ENCODE peak calls at places on chromosome 21, in nine cellular contexts. F is left ventricle myocardium inferior, W is fibroblast of lung, H is uterus, C is endothelial cell, Y is suprapubic skin, I is IMR-90, Z is lung, N is MM.1S. D is an unnamed sample.

GRCh38 chr21:41957991-41958766 is 4.4 kb upstream of the C2CD2 start:
- DNase-seq in F (peak), W (peak), H (peak), C (no peak), Y (no peak), I (peak), Z (peak), N (no peak), D (no peak)

GRCh38 chr21:43331962-43332458 is 94.9 kb downstream of the SIK1 start:
- DNase-seq in F (no peak), W (peak), H (no peak), C (no peak), Y (no peak), I (peak), Z (no peak), N (no peak), D (no peak)

GRCh38 chr21:37017951-37018679 is 11.6 kb downstream of the RIPPLY3 start:
- DNase-seq in F (no peak), W (no peak), H (no peak), C (no peak), Y (no peak), I (no peak), Z (no peak), N (no peak), D (no peak)

GRCh38 chr21:44919913-44920693 is 596 bp downstream of the ITGB2 start:
- DNase-seq in F (peak), W (no peak), H (no peak), C (no peak), Y (no peak), I (no peak), Z (no peak), N (no peak), D (no peak)

GRCh38 chr21:41956926-41957729 is 3.3 kb upstream of the C2CD2 start:
- DNase-seq in F (no peak), W (peak), H (no peak), C (no peak), Y (peak), I (peak), Z (no peak), N (no peak), D (no peak)

GRCh38 chr21:29133796-29134195 is 3.4 kb downstream of the MAP3K7CL start:
- DNase-seq in F (no peak), W (peak), H (no peak), C (no peak), Y (no peak), I (no peak), Z (no peak), N (no peak), D (no peak)

GRCh38 chr21:33587792-33588484 is 546 bp downstream of the DONSON start:
- DNase-seq in F (no peak), W (peak), H (peak), C (peak), Y (peak), I (peak), Z (no peak), N (peak), D (peak)

GRCh38 chr21:14877581-14878228 is 187.1 kb downstream of the NRIP1 start:
- DNase-seq in F (no peak), W (peak), H (no peak), C (no peak), Y (no peak), I (peak), Z (no peak), N (no peak), D (no peak)

GRCh38 chr21:14086553-14086952 is 124.2 kb downstream of the LIPI start:
- DNase-seq in F (no peak), W (no peak), H (no peak), C (no peak), Y (no peak), I (no peak), Z (no peak), N (no peak), D (no peak)

GRCh38 chr21:27036736-27037301 is 69.9 kb upstream of the ADAMTS5 start:
- DNase-seq in F (no peak), W (no peak), H (no peak), C (no peak), Y (no peak), I (peak), Z (no peak), N (no peak), D (no peak)

GRCh38 chr21:15445327-15445726 is 284.5 kb upstream of the USP25 start:
- DNase-seq in F (no peak), W (no peak), H (no peak), C (no peak), Y (no peak), I (no peak), Z (no peak), N (no peak), D (no peak)

GRCh38 chr21:33345751-33346238 is 21.0 kb downstream of the IFNAR1 start:
- DNase-seq in F (no peak), W (no peak), H (no peak), C (no peak), Y (no peak), I (no peak), Z (no peak), N (no peak), D (no peak)

GRCh38 chr21:33998402-33998801 is 75.0 kb upstream of the MRPS6 start:
- DNase-seq in F (no peak), W (peak), H (no peak), C (no peak), Y (no peak), I (no peak), Z (no peak), N (no peak), D (no peak)

GRCh38 chr21:37244506-37245083 is 22.5 kb downstream of the VPS26C start:
- DNase-seq in F (no peak), W (peak), H (no peak), C (no peak), Y (no peak), I (no peak), Z (no peak), N (no peak), D (peak)

GRCh38 chr21:28986677-28987076 is 6.0 kb downstream of the LTN1 start:
- DNase-seq in F (no peak), W (no peak), H (no peak), C (no peak), Y (no peak), I (no peak), Z (no peak), N (no peak), D (no peak)

GRCh38 chr21:39208624-39209333 is 25.5 kb upstream of the PSMG1 start:
- DNase-seq in F (no peak), W (no peak), H (no peak), C (no peak), Y (no peak), I (peak), Z (no peak), N (no peak), D (no peak)

GRCh38 chr21:42666023-42666747 is 12.8 kb downstream of the PDE9A start:
- DNase-seq in F (no peak), W (no peak), H (no peak), C (no peak), Y (no peak), I (no peak), Z (no peak), N (no peak), D (peak)

GRCh38 chr21:44405948-44406872 is 49.1 kb upstream of the LRRC3 start:
- DNase-seq in F (no peak), W (peak), H (no peak), C (no peak), Y (no peak), I (no peak), Z (no peak), N (no peak), D (no peak)

GRCh38 chr21:43829575-43830119 is 35.4 kb upstream of the AGPAT3 start:
- DNase-seq in F (no peak), W (no peak), H (no peak), C (no peak), Y (no peak), I (no peak), Z (no peak), N (no peak), D (no peak)

GRCh38 chr21:43361127-43361492 is 65.8 kb downstream of the SIK1 start:
- DNase-seq in F (peak), W (no peak), H (no peak), C (no peak), Y (no peak), I (peak), Z (no peak), N (peak), D (peak)

GRCh38 chr21:44616591-44616926 is 4.7 kb downstream of the KRTAP10-8 start:
- DNase-seq in F (no peak), W (no peak), H (no peak), C (no peak), Y (no peak), I (no peak), Z (no peak), N (no peak), D (no peak)

GRCh38 chr21:37917612-37918011 is 1.4 kb upstream of the KCNJ6 start:
- DNase-seq in F (no peak), W (peak), H (no peak), C (no peak), Y (no peak), I (peak), Z (no peak), N (no peak), D (no peak)

GRCh38 chr21:32812035-32812434 is 40.5 kb upstream of the PAXBP1 start:
- DNase-seq in F (peak), W (peak), H (no peak), C (no peak), Y (no peak), I (peak), Z (no peak), N (no peak), D (no peak)

GRCh38 chr21:44421901-44422840 is 33.1 kb upstream of the LRRC3 start:
- DNase-seq in F (peak), W (no peak), H (no peak), C (no peak), Y (peak), I (no peak), Z (no peak), N (no peak), D (no peak)

GRCh38 chr21:17045214-17045835 is 467.5 kb upstream of the CXADR start:
- DNase-seq in F (no peak), W (peak), H (no peak), C (no peak), Y (no peak), I (peak), Z (no peak), N (peak), D (no peak)

GRCh38 chr21:34501716-34502115 is 10.3 kb downstream of the KCNE1 start:
- DNase-seq in F (no peak), W (no peak), H (no peak), C (no peak), Y (no peak), I (no peak), Z (no peak), N (no peak), D (no peak)

GRCh38 chr21:28089599-28090421 is 902.9 kb downstream of the LTN1 start:
- DNase-seq in F (peak), W (no peak), H (no peak), C (no peak), Y (no peak), I (no peak), Z (no peak), N (no peak), D (no peak)

GRCh38 chr21:33286600-33287456 is 20.7 kb downstream of the IL10RB start:
- DNase-seq in F (peak), W (peak), H (peak), C (no peak), Y (no peak), I (peak), Z (peak), N (no peak), D (no peak)

GRCh38 chr21:14270631-14271030 is 54.7 kb downstream of the RBM11 start:
- DNase-seq in F (no peak), W (no peak), H (no peak), C (no peak), Y (no peak), I (no peak), Z (no peak), N (no peak), D (no peak)

GRCh38 chr21:44370771-44371410 is 17.5 kb downstream of the TRPM2 start:
- DNase-seq in F (no peak), W (no peak), H (no peak), C (no peak), Y (no peak), I (no peak), Z (no peak), N (no peak), D (no peak)

GRCh38 chr21:16195476-16195875 is 465.7 kb downstream of the USP25 start:
- DNase-seq in F (no peak), W (peak), H (no peak), C (no peak), Y (no peak), I (peak), Z (no peak), N (peak), D (no peak)

GRCh38 chr21:19236209-19236608 is 832.6 kb upstream of the TMPRSS15 start:
- DNase-seq in F (no peak), W (no peak), H (no peak), C (no peak), Y (no peak), I (no peak), Z (no peak), N (no peak), D (no peak)

GRCh38 chr21:25734654-25735220 is at the start of the genes ATP5PF and GABPA:
- DNase-seq in F (peak), W (peak), H (peak), C (peak), Y (peak), I (peak), Z (peak), N (peak), D (peak)
- TF ChIP-seq CTCF in F (no peak), W (no peak), H (no peak), C (no peak), Y (no peak), I (no peak), Z (no peak), N (no peak), D (no peak)

GRCh38 chr21:35615325-35615724 is 445.0 kb downstream of the SETD4 start:
- DNase-seq in F (no peak), W (no peak), H (no peak), C (no peak), Y (no peak), I (no peak), Z (no peak), N (no peak), D (no peak)

GRCh38 chr21:35617491-35617890 is 442.8 kb downstream of the SETD4 start:
- DNase-seq in F (no peak), W (no peak), H (no peak), C (no peak), Y (no peak), I (no peak), Z (no peak), N (no peak), D (no peak)

GRCh38 chr21:35614412-35614901 is 445.9 kb downstream of the SETD4 start:
- DNase-seq in F (no peak), W (peak), H (no peak), C (no peak), Y (no peak), I (peak), Z (no peak), N (no peak), D (no peak)

GRCh38 chr21:35619184-35619583 is 441.1 kb downstream of the SETD4 start:
- DNase-seq in F (no peak), W (peak), H (no peak), C (no peak), Y (no peak), I (peak), Z (no peak), N (no peak), D (no peak)

DNA sequence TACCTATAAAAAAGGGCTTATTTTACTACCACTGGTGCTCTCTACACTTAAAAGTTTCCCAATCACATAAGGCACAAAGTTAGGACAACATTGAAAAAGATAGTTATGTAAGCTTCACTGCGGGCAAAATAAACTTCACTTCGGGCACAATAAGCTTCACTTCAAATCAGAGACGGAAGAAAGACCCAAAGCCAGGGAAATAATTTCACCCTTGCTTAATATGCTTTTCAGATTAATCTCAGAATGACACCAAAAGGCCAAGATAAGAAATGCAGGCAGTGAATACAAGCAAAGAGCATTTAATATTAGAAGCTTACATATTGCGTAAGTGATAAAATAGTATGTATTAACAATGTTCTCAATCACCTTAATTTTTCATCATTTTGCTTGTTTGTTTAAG is 444.2 kb downstream of the SETD4 start:
- DNase-seq in F (no peak), W (peak), H (no peak), C (no peak), Y (no peak), I (peak), Z (no peak), N (no peak), D (no peak)
- TF ChIP-seq CTCF in F (peak), W (peak), H (no peak), C (no peak), Y (no peak), I (peak), Z (no peak), N (peak), D (peak)

DNA sequence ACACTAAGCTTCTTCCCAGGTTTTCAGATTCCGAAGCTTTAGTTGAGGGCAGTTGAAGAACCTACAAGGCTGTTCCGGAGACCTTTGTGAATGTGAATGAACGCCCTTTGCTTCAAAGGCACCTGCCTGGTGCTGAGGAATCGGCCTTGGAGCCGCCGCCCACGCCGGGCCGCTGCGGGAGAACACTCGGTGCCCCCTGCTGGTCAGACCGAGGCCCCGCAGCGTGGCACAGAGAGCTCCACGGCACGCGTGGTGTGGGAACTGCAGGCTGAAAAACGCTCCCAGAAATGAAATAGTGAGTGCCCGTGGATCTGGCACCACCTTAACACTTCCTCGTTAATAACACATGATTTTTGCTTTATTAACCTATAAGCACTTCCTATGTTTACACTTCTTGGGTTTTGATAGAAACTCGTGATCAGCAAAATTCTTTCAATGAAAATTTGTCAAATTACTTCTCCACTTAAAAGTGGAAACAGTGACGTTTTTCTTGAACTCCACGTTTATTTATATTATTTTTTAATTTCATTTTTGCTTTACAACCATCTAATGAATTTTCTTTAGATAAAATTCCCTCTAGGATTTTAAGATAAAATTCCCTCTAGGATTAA is 460.6 kb downstream of the DSCAM start:
- DNase-seq in F (peak), W (peak), H (no peak), C (peak), Y (peak), I (no peak), Z (peak), N (peak), D (peak)
- TF ChIP-seq CTCF in F (peak), W (peak), H (peak), C (peak), Y (no peak), I (peak), Z (peak), N (peak), D (peak)

DNA sequence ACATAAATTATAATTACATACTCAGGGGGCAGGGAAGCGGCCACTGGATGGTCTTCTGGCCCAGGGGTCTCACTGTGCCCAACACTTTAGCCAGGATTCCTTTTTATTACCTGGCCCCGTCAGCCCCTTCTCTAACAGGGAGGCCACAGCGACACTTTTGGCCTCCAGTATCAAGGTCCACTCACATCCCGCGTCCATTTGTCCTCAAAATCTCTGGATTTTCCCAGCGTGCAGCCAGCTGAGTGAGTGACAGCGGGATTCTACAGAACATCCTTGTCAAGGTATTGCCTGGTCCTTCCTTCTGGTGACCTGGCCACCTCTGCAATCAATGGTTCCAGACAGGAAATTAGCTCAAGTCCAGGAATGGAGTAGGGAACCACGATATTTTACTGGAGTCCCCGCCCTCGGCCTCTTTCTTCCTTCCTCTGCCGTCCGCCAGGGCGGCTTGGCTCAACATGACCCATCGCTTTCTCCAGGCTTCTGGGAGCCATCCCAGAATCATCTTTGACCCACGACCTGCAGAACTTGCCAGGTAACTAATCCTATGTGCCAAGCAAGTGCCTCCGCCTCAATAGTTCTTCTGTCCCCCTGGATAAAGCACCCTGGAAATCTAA is 2.7 kb upstream of the COL6A2 start:
- DNase-seq in F (no peak), W (no peak), H (peak), C (no peak), Y (no peak), I (no peak), Z (no peak), N (no peak), D (no peak)
- TF ChIP-seq CTCF in F (peak), W (no peak), H (no peak), C (no peak), Y (no peak), I (no peak), Z (no peak), N (no peak), D (no peak)

DNA sequence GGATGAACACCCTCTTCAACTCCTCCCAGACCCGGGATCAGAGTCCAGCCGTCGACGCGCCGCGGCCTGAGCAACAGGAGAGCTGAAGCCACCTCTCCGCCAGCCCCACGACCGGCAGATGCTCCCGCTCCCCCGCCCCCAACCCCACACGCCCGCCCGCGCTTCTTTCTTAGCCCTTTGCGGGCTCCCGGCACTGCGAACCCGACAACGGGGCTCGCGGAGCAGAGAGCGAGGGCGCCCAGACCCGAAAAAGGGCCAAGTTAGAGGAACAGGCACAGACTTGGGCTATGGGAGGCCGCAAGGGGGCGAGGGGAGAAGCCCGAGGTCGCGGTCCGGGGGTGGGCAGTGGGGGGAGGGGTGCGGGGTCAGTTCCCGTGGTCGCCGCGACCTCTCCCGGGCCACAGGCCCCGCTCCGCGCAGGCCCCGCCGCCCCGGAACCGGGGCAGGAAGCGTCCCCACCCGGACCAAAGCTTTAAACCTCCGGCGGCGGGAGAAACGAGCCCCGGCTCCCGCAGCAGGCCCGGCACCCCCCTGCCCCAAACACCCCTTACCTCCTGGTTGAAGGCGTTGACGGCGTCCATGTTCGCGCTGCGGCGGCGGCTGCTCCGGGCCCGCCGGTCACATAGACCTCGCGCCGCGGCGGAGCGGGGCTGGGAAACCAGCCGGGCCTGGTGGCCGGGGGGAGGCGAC is 661 bp downstream of the SCAF4 start:
- DNase-seq in F (peak), W (peak), H (peak), C (peak), Y (peak), I (no peak), Z (peak), N (peak), D (peak)
- TF ChIP-seq CTCF in F (peak), W (no peak), H (no peak), C (peak), Y (no peak), I (no peak), Z (no peak), N (peak), D (no peak)